ENCODE peak calls at places on chromosomes 11 and 22, in four cellular contexts. G, I, V and B are unnamed samples.

GRCh38 chr11:93532285-93532789 is 10.9 kb downstream of the SMCO4 start:
- DNase-seq in G (no peak), I (no peak), V (no peak), B (no peak)

GRCh38 chr11:26044389-26044788 is 287.5 kb upstream of the ANO3 start:
- DNase-seq in G (no peak), I (no peak), V (no peak), B (no peak)

GRCh38 chr11:66462911-66463310 is 3.8 kb upstream of the PELI3 start:
- DNase-seq in G (no peak), I (no peak), V (no peak), B (no peak)

GRCh38 chr22:19463491-19464469 is 15.2 kb downstream of the UFD1 start:
- DNase-seq in G (peak; percentile 58), I (no peak), V (no peak), B (no peak)

GRCh38 chr11:121500717-121501116 is 48.0 kb upstream of the SORL1-AS1 start:
- DNase-seq in G (no peak), I (no peak), V (no peak), B (no peak)

GRCh38 chr11:10395196-10395897 is 59.7 kb upstream of the AMPD3 start:
- DNase-seq in G (no peak), I (no peak), V (no peak), B (no peak)

GRCh38 chr11:908273-908672 is 2.3 kb downstream of the CHID1 start:
- DNase-seq in G (no peak), I (no peak), V (no peak), B (no peak)

GRCh38 chr11:64970731-64971151 is 1.2 kb downstream of the MAJIN start:
- DNase-seq in G (no peak), I (no peak), V (no peak), B (no peak)

GRCh38 chr11:48005133-48005532 is 24.8 kb downstream of the PTPRJ start:
- DNase-seq in G (no peak), I (no peak), V (no peak), B (no peak)

GRCh38 chr11:61021661-61022212 is 50.3 kb downstream of the CD6 start:
- DNase-seq in G (no peak), I (no peak), V (no peak), B (peak; percentile 96)

GRCh38 chr11:26333906-26334305 is 2.0 kb downstream of the ANO3 start:
- DNase-seq in G (no peak), I (no peak), V (no peak), B (no peak)

GRCh38 chr11:123429851-123430735 is at the start of gene GRAMD1B:
- DNase-seq in G (peak; percentile 41), I (peak; percentile 88), V (no peak), B (peak; percentile 84)

GRCh38 chr11:64292458-64293254 is 1.6 kb downstream of the KCNK4 start:
- DNase-seq in G (no peak), I (no peak), V (no peak), B (no peak)

GRCh38 chr11:109756951-109757350 is 335.0 kb downstream of the C11orf87 start:
- DNase-seq in G (no peak), I (no peak), V (no peak), B (no peak)

GRCh38 chr11:131693756-131694155 is 323.3 kb downstream of the NTM start:
- DNase-seq in G (no peak), I (no peak), V (peak; percentile 45), B (no peak)

GRCh38 chr11:102115557-102115956 is 5.3 kb downstream of the YAP1 start:
- DNase-seq in G (no peak), I (no peak), V (no peak), B (no peak)

GRCh38 chr11:132941024-132941646 is 591.2 kb downstream of the OPCML start:
- DNase-seq in G (no peak), I (no peak), V (peak; percentile 82), B (no peak)
- H3K27me3 ChIP-seq in G (peaks cover 53% of the 10 kb centered on the region), I (peaks cover 15% of the 10 kb centered on the region), V (no peaks in the 10 kb centered on the region), B (no peaks in the 10 kb centered on the region)

DNA sequence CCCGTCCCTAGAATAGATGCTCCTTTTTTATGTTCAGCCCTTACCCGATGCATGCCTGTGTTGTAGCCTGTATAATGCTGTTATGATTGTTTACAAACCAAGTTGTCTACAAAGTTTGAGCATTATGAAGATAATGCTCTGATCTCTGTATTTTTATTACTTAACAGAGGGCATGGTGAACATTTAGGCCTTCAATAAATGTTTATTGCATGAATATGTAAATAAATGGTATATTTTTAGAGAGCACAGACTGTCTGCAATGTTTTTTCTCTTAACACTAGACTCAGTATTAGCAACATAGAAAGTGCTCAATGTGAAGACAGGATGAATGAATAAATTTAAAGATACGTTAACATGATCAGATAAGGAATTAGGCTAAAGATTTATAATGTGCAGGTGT is 130.9 kb downstream of the UVRAG start:
- DNase-seq in G (no peak), I (no peak), V (no peak), B (no peak)
- H3K27ac ChIP-seq in G (peak overlapping the region; percentile 67), I (no peak overlapping the region), V (no peak overlapping the region), B (no peak overlapping the region)

GRCh38 chr22:22858559-22858937 is 29.1 kb upstream of the IGLL5 start:
- DNase-seq in G (no peak), I (no peak), V (peak; percentile 45), B (no peak)

GRCh38 chr22:22856364-22856763 is 31.3 kb upstream of the IGLL5 start:
- DNase-seq in G (no peak), I (no peak), V (peak; percentile 75), B (no peak)

GRCh38 chr22:22856885-22857606 is 30.6 kb upstream of the IGLL5 start:
- DNase-seq in G (no peak), I (no peak), V (peak; percentile 55), B (no peak)

GRCh38 chr22:22855617-22856308 is 31.9 kb upstream of the IGLL5 start:
- DNase-seq in G (no peak), I (no peak), V (peak; percentile 86), B (no peak)

DNA sequence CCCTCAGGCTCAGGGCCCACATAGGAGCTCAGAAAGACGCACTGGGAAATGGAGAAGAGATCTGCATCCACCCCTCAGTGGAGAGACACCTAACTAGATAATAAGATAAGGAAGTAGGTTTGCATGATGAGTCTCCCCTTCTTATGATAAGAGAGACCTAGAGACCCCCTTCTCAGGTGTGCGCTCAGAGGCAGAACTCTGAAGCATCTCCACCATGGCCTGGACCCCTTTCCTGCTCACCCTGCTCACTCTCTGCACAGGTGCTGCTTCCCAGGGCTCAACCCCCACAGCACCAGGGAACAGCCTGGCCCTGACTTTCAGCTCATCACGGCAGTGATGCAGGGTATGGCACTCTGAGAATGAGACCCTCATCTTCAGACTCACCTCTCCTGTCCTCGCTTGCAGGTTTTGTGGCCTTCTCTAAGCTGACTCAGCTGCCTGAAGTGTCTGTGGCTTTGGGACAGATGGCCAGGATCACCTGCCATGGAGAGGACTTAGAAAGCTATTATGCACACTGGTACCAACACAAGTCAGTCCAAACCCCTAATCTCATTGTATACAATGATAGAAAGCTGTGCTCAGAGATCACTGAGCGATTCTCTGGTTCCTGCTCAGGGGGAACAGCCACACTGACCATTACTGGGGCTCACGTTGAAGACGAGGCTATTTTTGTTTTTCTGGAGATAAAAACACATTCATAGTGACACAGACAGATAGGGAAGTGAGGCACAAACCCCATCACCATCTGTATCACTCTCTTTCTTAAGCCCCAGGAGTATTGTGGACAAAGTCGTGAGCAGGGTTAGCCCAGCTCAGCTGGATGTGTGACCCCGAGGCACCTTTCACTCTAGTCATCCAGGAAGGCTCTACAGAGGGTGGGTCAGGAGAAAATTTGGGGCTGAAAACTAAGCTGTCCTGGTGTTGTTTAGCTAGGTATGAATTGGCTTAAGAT is 29.7 kb upstream of the IGLL5 start:
- DNase-seq in G (no peak), I (no peak), V (peak; percentile 82), B (no peak)
- H3K4me3 ChIP-seq in G (no peak overlapping the region), I (no peak overlapping the region), V (no peak overlapping the region), B (no peak overlapping the region)

DNA sequence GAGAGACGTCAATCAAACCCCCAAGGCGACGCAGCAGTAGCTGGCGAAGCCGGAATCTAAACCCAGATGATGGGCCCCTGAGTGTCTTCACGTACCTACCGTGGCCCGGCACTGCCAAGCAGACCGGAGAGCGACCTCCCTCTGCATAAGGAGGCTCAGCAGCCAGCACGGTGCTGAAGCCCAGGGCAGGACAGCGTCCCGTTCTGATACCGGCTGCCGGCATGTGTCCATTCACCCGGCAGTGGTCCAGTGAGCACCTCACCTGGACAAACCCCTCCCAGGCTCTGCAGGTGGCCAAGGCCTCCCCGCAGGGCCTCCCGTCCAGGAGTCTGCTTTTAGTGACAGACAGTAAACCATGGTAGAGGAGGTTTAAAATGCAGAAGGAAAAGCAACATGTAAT is 142.0 kb downstream of the BRD1 start:
- DNase-seq in G (no peak), I (no peak), V (no peak), B (no peak)
- H3K27me3 ChIP-seq in G (peaks cover 51% of the 10 kb centered on the region), I (peaks cover 4% of the 10 kb centered on the region), V (no peaks in the 10 kb centered on the region), B (no peaks in the 10 kb centered on the region)

GRCh38 chr22:35914665-35915476 is 113.8 kb downstream of the RBFOX2 start:
- DNase-seq in G (no peak), I (no peak), V (no peak), B (peak; percentile 11)

GRCh38 chr22:35912668-35913067 is 116.0 kb downstream of the RBFOX2 start:
- DNase-seq in G (no peak), I (no peak), V (no peak), B (no peak)

GRCh38 chr22:35913925-35914324 is 114.7 kb downstream of the RBFOX2 start:
- DNase-seq in G (no peak), I (no peak), V (no peak), B (no peak)

GRCh38 chr22:35915477-35916013 is 113.1 kb downstream of the RBFOX2 start:
- DNase-seq in G (no peak), I (no peak), V (no peak), B (no peak)

DNA sequence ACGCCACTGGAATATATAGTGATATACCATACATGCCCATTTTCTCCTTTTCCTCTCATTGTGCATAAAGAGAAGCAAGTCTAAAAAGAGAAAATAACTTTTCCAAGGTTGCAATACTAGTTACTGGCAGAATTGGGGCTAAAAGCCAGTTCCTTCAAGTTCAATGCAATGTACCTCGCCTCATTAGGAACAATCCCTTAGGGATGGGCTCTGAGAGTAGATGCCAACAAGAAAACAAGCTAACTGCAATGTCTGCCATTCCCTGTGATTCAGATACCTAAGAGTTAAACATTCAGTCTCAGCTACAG is 114.3 kb downstream of the RBFOX2 start:
- DNase-seq in G (no peak), I (no peak), V (no peak), B (no peak)
- H3K27ac ChIP-seq in G (peak overlapping the region; percentile 87), I (no peak overlapping the region), V (peak overlapping the region; percentile 79), B (no peak overlapping the region)

DNA sequence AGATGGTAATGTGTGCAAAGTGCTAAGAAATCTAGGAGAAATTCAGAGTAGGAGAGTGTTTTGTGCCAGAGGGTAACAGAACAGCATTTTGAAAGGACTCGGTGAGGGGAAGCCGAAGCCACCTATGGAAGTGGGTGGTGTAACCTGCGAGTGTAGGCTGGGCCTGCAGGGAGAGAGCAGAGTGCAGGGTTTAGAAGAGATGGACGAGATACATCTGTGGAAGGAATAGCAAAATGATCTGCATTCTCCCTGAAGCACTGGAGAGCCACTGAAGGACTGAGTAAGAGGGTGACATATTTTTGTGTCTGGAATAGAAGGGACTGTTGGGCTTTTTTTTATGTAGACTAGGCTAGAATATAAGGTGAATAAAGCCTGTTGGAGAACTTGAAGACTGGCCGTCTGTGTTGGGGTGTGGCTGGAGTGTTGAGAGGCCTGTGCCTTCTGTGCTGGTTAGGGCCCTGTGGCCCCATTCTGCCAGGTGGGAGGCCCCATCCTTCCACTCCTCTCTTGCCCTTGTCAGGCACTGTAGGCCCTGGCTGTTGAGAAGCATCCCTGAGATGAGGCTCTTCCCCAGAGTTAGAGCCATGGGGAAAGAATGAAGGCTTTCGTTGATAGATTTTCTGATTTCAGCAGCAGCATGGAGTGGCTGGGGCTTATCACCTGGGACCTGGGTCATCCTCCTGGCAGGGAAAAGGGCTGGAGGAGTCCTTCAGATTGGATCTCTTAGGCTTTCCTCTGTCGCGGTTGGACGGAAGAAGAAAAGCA is 102.2 kb downstream of the ZBTB16 start:
- DNase-seq in G (no peak), I (no peak), V (no peak), B (no peak)
- H3K4me3 ChIP-seq in G (peak overlapping the region; percentile 57), I (no peak overlapping the region), V (no peak overlapping the region), B (no peak overlapping the region)